ENCODE peak calls at places on chromosomes 4 and X, in six cellular contexts. One of them, this sample, is unnamed.

GRCh38 chrX:123803331-123803983 is 56.4 kb upstream of the XIAP start:
- DNase-seq in NCI-H1105: peak; percentile 80
- DNase-seq in WTC11: no peak
- DNase-seq in DMS153: peak; percentile 97
- DNase-seq in HCT116: peak; percentile 79
- DNase-seq in omental fat pad: no peak
- DNase-seq in this sample: peak; percentile 90

GRCh38 chr4:135382280-135382679 is 1180.7 kb upstream of the PABPC4L start:
- DNase-seq in WTC11: peak; percentile 20
- DNase-seq in DMS153: no peak
- DNase-seq in omental fat pad: no peak
- DNase-seq in NCI-H1105: no peak
- DNase-seq in HCT116: no peak
- DNase-seq in this sample: no peak

GRCh38 chrX:130916636-130917422 is 13.8 kb upstream of the ENOX2 start:
- DNase-seq in DMS153: peak; percentile 9
- DNase-seq in WTC11: peak; percentile 22
- DNase-seq in HCT116: peak; percentile 47
- DNase-seq in omental fat pad: no peak
- DNase-seq in NCI-H1105: peak; percentile 35
- DNase-seq in this sample: peak; percentile 1

GRCh38 chrX:1610166-1610565 is 4.7 kb upstream of the ASMT start:
- DNase-seq in DMS153: no peak
- DNase-seq in WTC11: no peak
- DNase-seq in omental fat pad: no peak
- DNase-seq in HCT116: no peak
- DNase-seq in NCI-H1105: no peak
- DNase-seq in this sample: no peak

GRCh38 chrX:71923516-71923915 is 12.9 kb downstream of the NHSL2 start:
- DNase-seq in HCT116: no peak
- DNase-seq in NCI-H1105: no peak
- DNase-seq in WTC11: no peak
- DNase-seq in DMS153: no peak
- DNase-seq in omental fat pad: no peak
- DNase-seq in this sample: no peak

GRCh38 chr4:10893417-10893816 is 208.8 kb upstream of the CLNK start:
- DNase-seq in omental fat pad: no peak
- DNase-seq in NCI-H1105: no peak
- DNase-seq in HCT116: no peak
- DNase-seq in DMS153: no peak
- DNase-seq in WTC11: no peak
- DNase-seq in this sample: no peak

GRCh38 chrX:12843668-12844279 is 23.1 kb upstream of the TLR7 start:
- DNase-seq in HCT116: no peak
- DNase-seq in WTC11: no peak
- DNase-seq in NCI-H1105: no peak
- DNase-seq in DMS153: no peak
- DNase-seq in omental fat pad: no peak
- DNase-seq in this sample: no peak

GRCh38 chr4:166875821-166876220 is 358.5 kb downstream of the SPOCK3 start:
- DNase-seq in DMS153: no peak
- DNase-seq in NCI-H1105: no peak
- DNase-seq in WTC11: no peak
- DNase-seq in omental fat pad: no peak
- DNase-seq in HCT116: no peak
- DNase-seq in this sample: no peak

GRCh38 chr4:94678896-94679295 is 78.9 kb upstream of the BMPR1B start:
- DNase-seq in NCI-H1105: no peak
- DNase-seq in WTC11: no peak
- DNase-seq in DMS153: no peak
- DNase-seq in omental fat pad: no peak
- DNase-seq in HCT116: no peak
- DNase-seq in this sample: no peak

GRCh38 chr4:21819086-21819485 is 129.5 kb downstream of the KCNIP4 start:
- DNase-seq in HCT116: no peak
- DNase-seq in omental fat pad: no peak
- DNase-seq in WTC11: no peak
- DNase-seq in DMS153: no peak
- DNase-seq in NCI-H1105: no peak
- DNase-seq in this sample: no peak

GRCh38 chrX:48794340-48794920 is 7.4 kb upstream of the HDAC6 start:
- DNase-seq in omental fat pad: no peak
- DNase-seq in NCI-H1105: no peak
- DNase-seq in HCT116: no peak
- DNase-seq in WTC11: no peak
- DNase-seq in DMS153: no peak
- DNase-seq in this sample: no peak

GRCh38 chrX:106177106-106177981 is 9.2 kb downstream of the PWWP3B start:
- DNase-seq in HCT116: no peak
- DNase-seq in WTC11: peak; percentile 81
- DNase-seq in NCI-H1105: peak; percentile 56
- DNase-seq in DMS153: no peak
- DNase-seq in omental fat pad: no peak
- DNase-seq in this sample: no peak

GRCh38 chr4:1490011-1490905 is 84.0 kb upstream of the NKX1-1 start:
- DNase-seq in DMS153: no peak
- DNase-seq in HCT116: no peak
- DNase-seq in NCI-H1105: no peak
- DNase-seq in omental fat pad: no peak
- DNase-seq in WTC11: peak; percentile 5
- DNase-seq in this sample: no peak

GRCh38 chr4:154364012-154364863 is 127.4 kb downstream of the DCHS2 start:
- DNase-seq in NCI-H1105: no peak
- DNase-seq in WTC11: no peak
- DNase-seq in DMS153: no peak
- DNase-seq in omental fat pad: no peak
- DNase-seq in HCT116: no peak
- DNase-seq in this sample: no peak

GRCh38 chr4:54017974-54018373 is 46.4 kb downstream of the CHIC2 start:
- DNase-seq in DMS153: no peak
- DNase-seq in HCT116: no peak
- DNase-seq in NCI-H1105: no peak
- DNase-seq in omental fat pad: no peak
- DNase-seq in WTC11: no peak
- DNase-seq in this sample: no peak

GRCh38 chrX:85561216-85561615 is 181.8 kb upstream of the POF1B start:
- DNase-seq in DMS153: no peak
- DNase-seq in HCT116: no peak
- DNase-seq in NCI-H1105: no peak
- DNase-seq in WTC11: no peak
- DNase-seq in omental fat pad: no peak
- DNase-seq in this sample: no peak

GRCh38 chrX:47683171-47684145 is 24.5 kb upstream of the UXT start:
- DNase-seq in omental fat pad: no peak
- DNase-seq in NCI-H1105: no peak
- DNase-seq in WTC11: no peak
- DNase-seq in DMS153: no peak
- DNase-seq in HCT116: no peak
- DNase-seq in this sample: no peak

GRCh38 chrX:29233592-29234179 is 646.4 kb downstream of the IL1RAPL1 start:
- DNase-seq in WTC11: no peak
- DNase-seq in omental fat pad: no peak
- DNase-seq in DMS153: peak; percentile 39
- DNase-seq in NCI-H1105: no peak
- DNase-seq in HCT116: no peak
- DNase-seq in this sample: no peak

GRCh38 chr4:159455675-159456235 is 352.9 kb downstream of the RAPGEF2 start:
- DNase-seq in HCT116: peak; percentile 31
- DNase-seq in WTC11: peak; percentile 16
- DNase-seq in omental fat pad: no peak
- DNase-seq in DMS153: no peak
- DNase-seq in NCI-H1105: peak; percentile 9
- DNase-seq in this sample: peak; percentile 43

GRCh38 chr4:32394255-32394654 is 1674.1 kb downstream of the PCDH7 start:
- DNase-seq in NCI-H1105: no peak
- DNase-seq in omental fat pad: no peak
- DNase-seq in HCT116: no peak
- DNase-seq in DMS153: no peak
- DNase-seq in WTC11: no peak
- DNase-seq in this sample: no peak

GRCh38 chr4:123787710-123788109 is 391.1 kb downstream of the SPRY1 start:
- DNase-seq in NCI-H1105: no peak
- DNase-seq in HCT116: no peak
- DNase-seq in DMS153: no peak
- DNase-seq in omental fat pad: no peak
- DNase-seq in WTC11: no peak
- DNase-seq in this sample: no peak

GRCh38 chr4:48905363-48906015 is 1.1 kb downstream of the OCIAD2 start:
- DNase-seq in NCI-H1105: no peak
- DNase-seq in omental fat pad: no peak
- DNase-seq in DMS153: no peak
- DNase-seq in HCT116: no peak
- DNase-seq in WTC11: no peak
- DNase-seq in this sample: no peak

GRCh38 chr4:84324850-84325249 is 174.2 kb downstream of the NKX6-1 start:
- DNase-seq in DMS153: peak; percentile 13
- DNase-seq in omental fat pad: no peak
- DNase-seq in HCT116: no peak
- DNase-seq in WTC11: peak; percentile 9
- DNase-seq in NCI-H1105: peak; percentile 14
- DNase-seq in this sample: no peak

GRCh38 chrX:152904151-152905080 is 6.5 kb downstream of the ZNF185 start:
- DNase-seq in NCI-H1105: peak; percentile 12
- DNase-seq in HCT116: no peak
- DNase-seq in DMS153: peak; percentile 26
- DNase-seq in omental fat pad: no peak
- DNase-seq in WTC11: peak; percentile 75
- DNase-seq in this sample: no peak

GRCh38 chrX:55787727-55788126 is 70.2 kb downstream of the RRAGB start:
- DNase-seq in omental fat pad: no peak
- DNase-seq in WTC11: no peak
- DNase-seq in DMS153: no peak
- DNase-seq in HCT116: no peak
- DNase-seq in NCI-H1105: no peak
- DNase-seq in this sample: no peak

GRCh38 chrX:122094611-122095010 is 1047.2 kb downstream of the GLUD2 start:
- DNase-seq in HCT116: no peak
- DNase-seq in NCI-H1105: no peak
- DNase-seq in omental fat pad: no peak
- DNase-seq in DMS153: no peak
- DNase-seq in WTC11: no peak
- DNase-seq in this sample: no peak

GRCh38 chrX:2430265-2430825 is 70.4 kb downstream of the DHRSX start:
- DNase-seq in DMS153: no peak
- DNase-seq in HCT116: no peak
- DNase-seq in WTC11: no peak
- DNase-seq in omental fat pad: no peak
- DNase-seq in NCI-H1105: no peak
- DNase-seq in this sample: no peak

GRCh38 chr4:187491959-187492358 is 503.6 kb upstream of the ZFP42 start:
- DNase-seq in HCT116: no peak
- DNase-seq in DMS153: no peak
- DNase-seq in WTC11: no peak
- DNase-seq in omental fat pad: no peak
- DNase-seq in NCI-H1105: no peak
- DNase-seq in this sample: no peak

GRCh38 chr4:165131247-165131832 is 18.7 kb upstream of the TMEM192 start:
- DNase-seq in WTC11: peak; percentile 86
- DNase-seq in omental fat pad: peak; percentile 82
- DNase-seq in NCI-H1105: peak; percentile 24
- DNase-seq in DMS153: peak; percentile 22
- DNase-seq in HCT116: peak; percentile 46
- DNase-seq in this sample: peak; percentile 31

GRCh38 chr4:102735578-102735977 is 25.2 kb downstream of the MANBA start:
- DNase-seq in DMS153: peak; percentile 71
- DNase-seq in WTC11: no peak
- DNase-seq in HCT116: no peak
- DNase-seq in NCI-H1105: no peak
- DNase-seq in omental fat pad: no peak
- DNase-seq in this sample: peak; percentile 37

GRCh38 chr4:54961357-54961975 is 163.9 kb downstream of the KDR start:
- DNase-seq in omental fat pad: no peak
- DNase-seq in NCI-H1105: peak; percentile 5
- DNase-seq in WTC11: no peak
- DNase-seq in HCT116: peak; percentile 21
- DNase-seq in DMS153: peak; percentile 44
- DNase-seq in this sample: peak; percentile 63

GRCh38 chr4:71648923-71649322 is 135.0 kb downstream of the GC start:
- DNase-seq in WTC11: no peak
- DNase-seq in HCT116: no peak
- DNase-seq in DMS153: no peak
- DNase-seq in omental fat pad: no peak
- DNase-seq in NCI-H1105: no peak
- DNase-seq in this sample: no peak

GRCh38 chrX:109934434-109934833 is 68.5 kb upstream of the TMEM164 start:
- DNase-seq in DMS153: no peak
- DNase-seq in HCT116: no peak
- DNase-seq in omental fat pad: no peak
- DNase-seq in NCI-H1105: no peak
- DNase-seq in WTC11: no peak
- DNase-seq in this sample: no peak

GRCh38 chrX:108163333-108164082 is 71.9 kb downstream of the ATG4A start:
- DNase-seq in WTC11: no peak
- DNase-seq in omental fat pad: no peak
- DNase-seq in NCI-H1105: no peak
- DNase-seq in DMS153: no peak
- DNase-seq in HCT116: no peak
- DNase-seq in this sample: no peak

GRCh38 chrX:112211459-112211858 is 128.9 kb upstream of the TRPC5 start:
- DNase-seq in DMS153: no peak
- DNase-seq in omental fat pad: no peak
- DNase-seq in WTC11: no peak
- DNase-seq in NCI-H1105: no peak
- DNase-seq in HCT116: no peak
- DNase-seq in this sample: no peak

This sample was measured in NCI-H2029 treated with DMSO at 0.1 percent for 48 hours.